ENCODE peak calls at places on chromosome 15, in four cellular contexts. M, O, V and F are unnamed samples.

GRCh38 chr15:40286061-40286532 is 3.2 kb upstream of the ANKRD63 start:
- DNase-seq in M (no peak), O (no peak), V (no peak), F (no peak)

GRCh38 chr15:94000603-94001002 is 230.8 kb upstream of the MCTP2 start:
- DNase-seq in M (no peak), O (no peak), V (no peak), F (no peak)

GRCh38 chr15:99909914-99910313 is 176.7 kb upstream of the LYSMD4 start:
- DNase-seq in M (peak), O (no peak), V (peak), F (peak)

GRCh38 chr15:94607176-94607654 is 375.9 kb downstream of the MCTP2 start:
- DNase-seq in M (no peak), O (no peak), V (no peak), F (no peak)

GRCh38 chr15:39585871-39586301 is 5.0 kb downstream of the THBS1 start:
- DNase-seq in M (no peak), O (no peak), V (no peak), F (no peak)

GRCh38 chr15:77504310-77504709 is 83.6 kb downstream of the HMG20A start:
- DNase-seq in M (no peak), O (no peak), V (no peak), F (no peak)

GRCh38 chr15:98155356-98155755 is 194.9 kb downstream of the ARRDC4 start:
- DNase-seq in M (no peak), O (no peak), V (no peak), F (no peak)

GRCh38 chr15:40354408-40355171 is 3.4 kb upstream of the DISP2 start:
- DNase-seq in M (peak), O (no peak), V (no peak), F (peak)

GRCh38 chr15:61088675-61089074 is 140.4 kb downstream of the RORA start:
- DNase-seq in M (no peak), O (no peak), V (no peak), F (no peak)

GRCh38 chr15:68734352-68734751 is 86.3 kb downstream of the ANP32A start:
- DNase-seq in M (no peak), O (no peak), V (no peak), F (no peak)

GRCh38 chr15:85607842-85608241 is 186.9 kb downstream of the KLHL25 start:
- DNase-seq in M (no peak), O (no peak), V (no peak), F (no peak)

GRCh38 chr15:42080585-42081462 is 13.5 kb downstream of the PLA2G4D start:
- DNase-seq in M (no peak), O (no peak), V (no peak), F (no peak)

GRCh38 chr15:85276508-85276907 is 103.9 kb upstream of the AKAP13 start:
- DNase-seq in M (no peak), O (no peak), V (no peak), F (no peak)

GRCh38 chr15:68210821-68211655 is 5.9 kb upstream of the CALML4 start:
- DNase-seq in M (peak), O (no peak), V (no peak), F (peak)

GRCh38 chr15:63166219-63166618 is 8.9 kb upstream of the RPS27L start:
- DNase-seq in M (no peak), O (no peak), V (no peak), F (no peak)

GRCh38 chr15:83153288-83153687 is 45.8 kb downstream of the TM6SF1 start:
- DNase-seq in M (no peak), O (no peak), V (no peak), F (no peak)

GRCh38 chr15:25793354-25794050 is 69.6 kb downstream of the ATP10A start:
- DNase-seq in M (no peak), O (peak), V (no peak), F (no peak)

GRCh38 chr15:61527836-61528589 is 298.9 kb upstream of the RORA start:
- DNase-seq in M (no peak), O (peak), V (no peak), F (no peak)

GRCh38 chr15:67042490-67043181 is 22.8 kb upstream of the SMAD3 start:
- DNase-seq in M (no peak), O (no peak), V (no peak), F (no peak)

GRCh38 chr15:57696146-57696545 is 10.4 kb upstream of the POLR2M start:
- DNase-seq in M (no peak), O (no peak), V (no peak), F (no peak)

GRCh38 chr15:69462030-69462492 is 9.4 kb downstream of the RPLP1 start:
- DNase-seq in M (no peak), O (no peak), V (no peak), F (no peak)

GRCh38 chr15:63389902-63390301 is 8.3 kb upstream of the CA12 start:
- DNase-seq in M (peak), O (no peak), V (peak), F (no peak)

GRCh38 chr15:66917904-66918448 is 147.4 kb upstream of the SMAD3 start:
- DNase-seq in M (no peak), O (no peak), V (no peak), F (no peak)

GRCh38 chr15:58701376-58701775 is 48.1 kb downstream of the ADAM10 start:
- DNase-seq in M (no peak), O (no peak), V (no peak), F (no peak)

GRCh38 chr15:75397494-75397893 is 29.1 kb upstream of the MAN2C1 start:
- DNase-seq in M (no peak), O (no peak), V (no peak), F (no peak)

GRCh38 chr15:34147371-34148140 is 45.7 kb downstream of the PGBD4 start:
- DNase-seq in M (no peak), O (no peak), V (no peak), F (no peak)

GRCh38 chr15:54519577-54519976 is 541.3 kb downstream of the UNC13C start:
- DNase-seq in M (no peak), O (peak), V (no peak), F (no peak)

GRCh38 chr15:42931702-42932486 is 11.3 kb upstream of the TTBK2 start:
- DNase-seq in M (no peak), O (no peak), V (no peak), F (no peak)

GRCh38 chr15:81950841-81951414 is 94.9 kb downstream of the MEX3B start:
- DNase-seq in M (peak), O (no peak), V (no peak), F (peak)

GRCh38 chr15:76467136-76467535 is 130.6 kb downstream of the ISL2 start:
- DNase-seq in M (no peak), O (no peak), V (no peak), F (no peak)

GRCh38 chr15:88166330-88166993 is 90.1 kb downstream of the NTRK3 start:
- DNase-seq in M (no peak), O (no peak), V (peak), F (peak)

GRCh38 chr15:68783226-68784054 is 37.3 kb downstream of the ANP32A start:
- DNase-seq in M (peak), O (no peak), V (peak), F (peak)

GRCh38 chr15:60626051-60626450 is 147.1 kb upstream of the ICE2 start:
- DNase-seq in M (no peak), O (no peak), V (no peak), F (no peak)

GRCh38 chr15:60370804-60371700 is 26.7 kb downstream of the ANXA2 start:
- DNase-seq in M (no peak), O (no peak), V (peak), F (no peak)

GRCh38 chr15:74302821-74303359 is 64.6 kb downstream of the CYP11A1 start:
- DNase-seq in M (peak), O (no peak), V (peak), F (peak)
- TF ChIP-seq BHLHE40 in M (no peak), O (no peak), V (no peak), F (no peak)

GRCh38 chr15:89334510-89335288 is at the start of gene POLG:
- DNase-seq in M (peak), O (peak), V (peak), F (peak)
- TF ChIP-seq TARDBP in M (peak), O (peak), V (peak), F (peak)

DNA sequence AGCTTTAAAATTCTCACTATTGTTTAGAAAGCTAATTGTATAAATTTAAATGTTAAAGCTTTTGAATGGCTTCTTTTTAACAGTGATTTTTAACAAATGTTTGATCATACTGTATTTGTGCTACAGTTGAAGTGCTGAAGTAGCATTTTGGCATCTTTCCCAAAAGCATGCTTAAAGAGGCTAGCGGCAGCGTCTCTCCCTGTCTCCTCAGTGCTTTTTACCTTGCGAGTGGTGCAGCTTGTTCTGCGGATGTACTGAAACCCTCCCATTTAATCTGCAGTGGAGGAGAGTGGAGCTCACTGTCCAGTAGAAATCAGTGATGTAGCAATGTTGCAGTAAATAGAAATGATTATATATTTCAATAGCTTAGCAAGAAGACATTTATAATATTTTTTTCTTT is 43.7 kb downstream of the LRRC49 start:
- DNase-seq in M (no peak), O (no peak), V (no peak), F (peak)
- TF ChIP-seq BHLHE40 in M (no peak), O (no peak), V (no peak), F (no peak)

DNA sequence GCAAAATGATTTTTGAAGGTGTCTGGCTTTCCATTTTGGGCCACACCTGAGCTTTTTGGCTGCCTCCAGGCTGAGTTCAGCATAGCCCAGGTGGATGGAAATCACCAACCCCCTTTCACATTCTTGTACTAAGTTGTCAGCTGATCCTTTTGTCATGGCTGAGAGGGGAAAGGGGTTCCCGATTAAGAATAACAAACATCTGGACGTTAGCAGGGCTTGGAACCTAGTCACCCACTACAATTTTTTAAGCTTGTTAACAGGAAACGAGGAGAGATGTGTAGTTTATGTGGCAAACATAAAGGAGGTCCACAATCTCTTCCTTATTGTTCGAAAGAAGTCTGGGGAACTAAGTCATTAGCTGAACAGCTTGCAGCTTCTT is 4.9 kb downstream of the NR2F2 start:
- DNase-seq in M (no peak), O (no peak), V (peak), F (no peak)
- TF ChIP-seq TARDBP in M (no peak), O (no peak), V (no peak), F (no peak)

GRCh38 chr15:78929536-78930264 is 15.1 kb downstream of the CTSH start:
- DNase-seq in M (no peak), O (no peak), V (no peak), F (no peak)

GRCh38 chr15:78925956-78926743 is 18.7 kb downstream of the CTSH start:
- DNase-seq in M (no peak), O (no peak), V (no peak), F (no peak)

GRCh38 chr15:78927077-78927790 is 17.6 kb downstream of the CTSH start:
- DNase-seq in M (no peak), O (no peak), V (no peak), F (no peak)

GRCh38 chr15:78930577-78931388 is 14.1 kb downstream of the CTSH start:
- DNase-seq in M (no peak), O (no peak), V (no peak), F (no peak)

GRCh38 chr15:78928616-78929093 is 16.2 kb downstream of the CTSH start:
- DNase-seq in M (no peak), O (no peak), V (no peak), F (no peak)
- TF ChIP-seq BHLHE40 in M (no peak), O (no peak), V (no peak), F (no peak)

GRCh38 chr15:32029862-32030781 is at the start of gene CHRNA7:
- DNase-seq in M (peak), O (no peak), V (peak), F (peak)

GRCh38 chr15:32028921-32029320 is 1.4 kb upstream of the CHRNA7 start:
- DNase-seq in M (no peak), O (no peak), V (no peak), F (peak)

GRCh38 chr15:32030795-32031194 is 480 bp downstream of the CHRNA7 start:
- DNase-seq in M (no peak), O (no peak), V (no peak), F (peak)

GRCh38 chr15:32033186-32033890 is 3.0 kb downstream of the CHRNA7 start:
- DNase-seq in M (no peak), O (no peak), V (no peak), F (no peak)

DNA sequence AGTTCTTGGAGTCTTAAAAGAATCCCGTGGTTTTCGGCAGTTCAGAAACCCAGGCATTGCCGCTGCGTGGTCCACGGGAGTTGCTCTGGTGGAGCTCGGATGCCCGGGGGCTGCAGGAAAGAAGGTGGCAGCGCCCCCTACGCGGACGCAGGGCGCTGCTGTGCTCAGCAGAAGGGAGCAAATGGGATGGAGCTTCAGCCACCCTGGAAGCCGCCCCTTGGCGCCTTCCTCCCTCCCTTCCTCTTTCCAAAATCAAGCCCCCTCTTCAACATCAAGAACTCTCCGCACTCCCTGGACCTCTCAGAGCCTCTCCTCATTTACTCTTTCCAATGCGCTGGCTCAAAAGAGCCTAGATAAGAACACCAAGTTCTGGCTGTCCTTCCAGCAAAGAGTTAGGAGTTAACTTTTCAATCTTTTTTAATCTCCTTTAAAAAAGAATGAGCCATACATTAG is 880 bp upstream of the CHRNA7 start:
- DNase-seq in M (no peak), O (no peak), V (no peak), F (peak)
- TF ChIP-seq TARDBP in M (no peak), O (no peak), V (no peak), F (no peak)

GRCh38 chr15:51647128-51647562 is 24.6 kb upstream of the DMXL2 start:
- DNase-seq in M (peak), O (no peak), V (no peak), F (no peak)
- TF ChIP-seq BHLHE40 in M (peak), O (no peak), V (no peak), F (no peak)

GRCh38 chr15:90959894-90960293 is 5.2 kb downstream of the RCCD1 start:
- DNase-seq in M (no peak), O (no peak), V (no peak), F (no peak)
- TF ChIP-seq TARDBP in M (no peak), O (no peak), V (no peak), F (no peak)